ENCODE peak calls at places on chromosomes 13 and 19, in six cellular contexts. J is tibial artery, T is SK-N-SH, C is bronchial epithelial cell, N is HuH-7.5, K is A172. A is an unnamed sample.

GRCh38 chr13:100753391-100753790 is 78.8 kb upstream of the TMTC4 start:
- DNase-seq in J (no peak), T (no peak), C (no peak), N (no peak), K (no peak), A (no peak)

GRCh38 chr13:33348366-33348765 is 62.8 kb upstream of the STARD13 start:
- DNase-seq in J (no peak), T (no peak), C (no peak), N (no peak), K (peak; percentile 49), A (no peak)

GRCh38 chr19:2054763-2055162 is 3.7 kb upstream of the MKNK2 start:
- DNase-seq in J (no peak), T (no peak), C (no peak), N (no peak), K (peak; percentile 71), A (no peak)

GRCh38 chr19:45159971-45160324 is 834 bp downstream of the NKPD1 start:
- DNase-seq in J (no peak), T (no peak), C (no peak), N (no peak), K (no peak), A (no peak)

GRCh38 chr19:29770653-29771052 is 41.1 kb upstream of the CCNE1 start:
- DNase-seq in J (no peak), T (no peak), C (no peak), N (no peak), K (no peak), A (no peak)

GRCh38 chr13:51923983-51924539 is 62.3 kb downstream of the CCDC70 start:
- DNase-seq in J (no peak), T (peak; percentile 40), C (no peak), N (peak; percentile 48), K (no peak), A (no peak)

GRCh38 chr19:7489609-7490044 is 792 bp upstream of the PEX11G start:
- DNase-seq in J (no peak), T (no peak), C (no peak), N (no peak), K (no peak), A (no peak)

GRCh38 chr19:39845621-39846175 is 481 bp downstream of the FBL start:
- DNase-seq in J (no peak), T (peak; percentile 73), C (no peak), N (peak; percentile 67), K (peak; percentile 21), A (peak; percentile 40)

GRCh38 chr19:45717983-45718650 is 12.6 kb downstream of the FBXO46 start:
- DNase-seq in J (peak; percentile 73), T (no peak), C (no peak), N (no peak), K (no peak), A (no peak)

GRCh38 chr19:38690832-38691231 is 43.4 kb downstream of the ACTN4 start:
- DNase-seq in J (no peak), T (no peak), C (no peak), N (no peak), K (no peak), A (no peak)

GRCh38 chr13:60583911-60584753 is 187.1 kb downstream of the TDRD3 start:
- DNase-seq in J (no peak), T (no peak), C (peak; percentile 27), N (no peak), K (peak; percentile 89), A (peak; percentile 15)

GRCh38 chr19:53519431-53519830 is 18.5 kb upstream of the ZNF331 start:
- DNase-seq in J (no peak), T (no peak), C (no peak), N (no peak), K (no peak), A (no peak)

A was measured in BE2C.